ENCODE peak calls at places on chromosomes 7 and 10, in seven cellular contexts. One of them, this sample, is unnamed.

GRCh38 chr10:10791869-10792268 is 225.8 kb upstream of the CELF2 start:
- DNase-seq in dorsolateral prefrontal cortex: no peak
- DNase-seq in A549: no peak
- DNase-seq in mucosa of descending colon: no peak
- DNase-seq in heart right ventricle: no peak
- DNase-seq in GM06990: no peak
- DNase-seq in HCT116: no peak
- DNase-seq in this sample: no peak

GRCh38 chr10:109914966-109915365 is 8.3 kb downstream of the XPNPEP1 start:
- DNase-seq in dorsolateral prefrontal cortex: no peak
- DNase-seq in A549: peak
- DNase-seq in mucosa of descending colon: peak
- DNase-seq in heart right ventricle: no peak
- DNase-seq in GM06990: peak
- DNase-seq in HCT116: peak
- DNase-seq in this sample: no peak

GRCh38 chr10:63376560-63377304 is 89.0 kb downstream of the JMJD1C start:
- DNase-seq in dorsolateral prefrontal cortex: no peak
- DNase-seq in A549: no peak
- DNase-seq in mucosa of descending colon: no peak
- DNase-seq in heart right ventricle: no peak
- DNase-seq in GM06990: peak
- DNase-seq in HCT116: no peak
- DNase-seq in this sample: no peak

GRCh38 chr7:50317221-50317678 is 12.7 kb downstream of the IKZF1 start:
- DNase-seq in dorsolateral prefrontal cortex: no peak
- DNase-seq in A549: no peak
- DNase-seq in mucosa of descending colon: no peak
- DNase-seq in heart right ventricle: no peak
- DNase-seq in GM06990: no peak
- DNase-seq in HCT116: no peak
- DNase-seq in this sample: no peak

GRCh38 chr10:79409038-79410035 is 36.1 kb downstream of the ZCCHC24 start:
- DNase-seq in dorsolateral prefrontal cortex: peak
- DNase-seq in A549: no peak
- DNase-seq in mucosa of descending colon: no peak
- DNase-seq in heart right ventricle: no peak
- DNase-seq in GM06990: no peak
- DNase-seq in HCT116: no peak
- DNase-seq in this sample: no peak

GRCh38 chr7:84237533-84238173 is 43.1 kb upstream of the SEMA3A start:
- DNase-seq in dorsolateral prefrontal cortex: no peak
- DNase-seq in A549: peak
- DNase-seq in mucosa of descending colon: no peak
- DNase-seq in heart right ventricle: no peak
- DNase-seq in GM06990: no peak
- DNase-seq in HCT116: peak
- DNase-seq in this sample: no peak

GRCh38 chr10:79387466-79387973 is 40.3 kb downstream of the PPIF start:
- DNase-seq in dorsolateral prefrontal cortex: no peak
- DNase-seq in A549: no peak
- DNase-seq in mucosa of descending colon: peak
- DNase-seq in heart right ventricle: no peak
- DNase-seq in GM06990: no peak
- DNase-seq in HCT116: no peak
- DNase-seq in this sample: peak

GRCh38 chr10:84026821-84027257 is 112.5 kb upstream of the GHITM start:
- DNase-seq in dorsolateral prefrontal cortex: no peak
- DNase-seq in A549: no peak
- DNase-seq in mucosa of descending colon: peak
- DNase-seq in heart right ventricle: no peak
- DNase-seq in GM06990: no peak
- DNase-seq in HCT116: peak
- DNase-seq in this sample: peak

GRCh38 chr7:13898957-13899670 is 90.4 kb downstream of the ETV1 start:
- DNase-seq in dorsolateral prefrontal cortex: no peak
- DNase-seq in A549: no peak
- DNase-seq in mucosa of descending colon: no peak
- DNase-seq in heart right ventricle: no peak
- DNase-seq in GM06990: no peak
- DNase-seq in HCT116: no peak
- DNase-seq in this sample: no peak

GRCh38 chr7:47198159-47198558 is 383.8 kb downstream of the TNS3 start:
- DNase-seq in dorsolateral prefrontal cortex: no peak
- DNase-seq in A549: no peak
- DNase-seq in mucosa of descending colon: no peak
- DNase-seq in heart right ventricle: no peak
- DNase-seq in GM06990: no peak
- DNase-seq in HCT116: no peak
- DNase-seq in this sample: no peak

GRCh38 chr7:29622335-29623265 is 59.0 kb downstream of the PRR15 start:
- DNase-seq in dorsolateral prefrontal cortex: no peak
- DNase-seq in A549: peak
- DNase-seq in mucosa of descending colon: no peak
- DNase-seq in heart right ventricle: no peak
- DNase-seq in GM06990: no peak
- DNase-seq in HCT116: peak
- DNase-seq in this sample: no peak

GRCh38 chr10:25363638-25364037 is 188.8 kb downstream of the GPR158 start:
- DNase-seq in dorsolateral prefrontal cortex: no peak
- DNase-seq in A549: no peak
- DNase-seq in mucosa of descending colon: no peak
- DNase-seq in heart right ventricle: no peak
- DNase-seq in GM06990: no peak
- DNase-seq in HCT116: no peak
- DNase-seq in this sample: no peak

GRCh38 chr7:97075928-97076327 is 41.6 kb upstream of the SDHAF3 start:
- DNase-seq in dorsolateral prefrontal cortex: no peak
- DNase-seq in A549: no peak
- DNase-seq in mucosa of descending colon: no peak
- DNase-seq in heart right ventricle: no peak
- DNase-seq in GM06990: no peak
- DNase-seq in HCT116: peak
- DNase-seq in this sample: no peak

GRCh38 chr10:73246322-73246782 is 703 bp downstream of the DNAJC9 start:
- DNase-seq in dorsolateral prefrontal cortex: no peak
- DNase-seq in A549: no peak
- DNase-seq in mucosa of descending colon: no peak
- DNase-seq in heart right ventricle: no peak
- DNase-seq in GM06990: no peak
- DNase-seq in HCT116: no peak
- DNase-seq in this sample: no peak

GRCh38 chr7:142511801-142512200 is 237.5 kb upstream of the PRSS1 start:
- DNase-seq in dorsolateral prefrontal cortex: no peak
- DNase-seq in A549: no peak
- DNase-seq in mucosa of descending colon: no peak
- DNase-seq in heart right ventricle: no peak
- DNase-seq in GM06990: no peak
- DNase-seq in HCT116: no peak
- DNase-seq in this sample: no peak
- H3K4me3 ChIP-seq in dorsolateral prefrontal cortex: no peak
- H3K4me3 ChIP-seq in A549: no peak
- H3K4me3 ChIP-seq in mucosa of descending colon: no peak
- H3K4me3 ChIP-seq in heart right ventricle: no peak
- H3K4me3 ChIP-seq in GM06990: no peak
- H3K4me3 ChIP-seq in HCT116: no peak
- H3K4me3 ChIP-seq in this sample: no peak

GRCh38 chr10:2935647-2936386 is 131.5 kb upstream of the PFKP start:
- DNase-seq in dorsolateral prefrontal cortex: no peak
- DNase-seq in A549: no peak
- DNase-seq in mucosa of descending colon: no peak
- DNase-seq in heart right ventricle: no peak
- DNase-seq in GM06990: no peak
- DNase-seq in HCT116: no peak
- DNase-seq in this sample: no peak

GRCh38 chr10:2933519-2933918 is 133.8 kb upstream of the PFKP start:
- DNase-seq in dorsolateral prefrontal cortex: no peak
- DNase-seq in A549: no peak
- DNase-seq in mucosa of descending colon: no peak
- DNase-seq in heart right ventricle: no peak
- DNase-seq in GM06990: no peak
- DNase-seq in HCT116: no peak
- DNase-seq in this sample: no peak

GRCh38 chr10:2938869-2939268 is 128.5 kb upstream of the PFKP start:
- DNase-seq in dorsolateral prefrontal cortex: no peak
- DNase-seq in A549: no peak
- DNase-seq in mucosa of descending colon: no peak
- DNase-seq in heart right ventricle: no peak
- DNase-seq in GM06990: no peak
- DNase-seq in HCT116: no peak
- DNase-seq in this sample: no peak

GRCh38 chr10:2933924-2934323 is 133.4 kb upstream of the PFKP start:
- DNase-seq in dorsolateral prefrontal cortex: no peak
- DNase-seq in A549: no peak
- DNase-seq in mucosa of descending colon: no peak
- DNase-seq in heart right ventricle: no peak
- DNase-seq in GM06990: no peak
- DNase-seq in HCT116: no peak
- DNase-seq in this sample: no peak

GRCh38 chr10:2936816-2937215 is 130.5 kb upstream of the PFKP start:
- DNase-seq in dorsolateral prefrontal cortex: no peak
- DNase-seq in A549: no peak
- DNase-seq in mucosa of descending colon: no peak
- DNase-seq in heart right ventricle: no peak
- DNase-seq in GM06990: no peak
- DNase-seq in HCT116: no peak
- DNase-seq in this sample: no peak
- H3K4me3 ChIP-seq in dorsolateral prefrontal cortex: no peak
- H3K4me3 ChIP-seq in A549: no peak
- H3K4me3 ChIP-seq in mucosa of descending colon: no peak
- H3K4me3 ChIP-seq in heart right ventricle: no peak
- H3K4me3 ChIP-seq in GM06990: no peak
- H3K4me3 ChIP-seq in HCT116: no peak
- H3K4me3 ChIP-seq in this sample: no peak

GRCh38 chr7:63925626-63926460 is 72.8 kb upstream of the ZNF722 start:
- DNase-seq in dorsolateral prefrontal cortex: peak
- DNase-seq in A549: no peak
- DNase-seq in mucosa of descending colon: peak
- DNase-seq in heart right ventricle: peak
- DNase-seq in GM06990: peak
- DNase-seq in HCT116: no peak
- DNase-seq in this sample: no peak

GRCh38 chr7:63931057-63931600 is 67.5 kb upstream of the ZNF722 start:
- DNase-seq in dorsolateral prefrontal cortex: no peak
- DNase-seq in A549: no peak
- DNase-seq in mucosa of descending colon: no peak
- DNase-seq in heart right ventricle: no peak
- DNase-seq in GM06990: no peak
- DNase-seq in HCT116: no peak
- DNase-seq in this sample: no peak

GRCh38 chr7:63925262-63925625 is 73.4 kb upstream of the ZNF722 start:
- DNase-seq in dorsolateral prefrontal cortex: no peak
- DNase-seq in A549: no peak
- DNase-seq in mucosa of descending colon: peak
- DNase-seq in heart right ventricle: peak
- DNase-seq in GM06990: no peak
- DNase-seq in HCT116: no peak
- DNase-seq in this sample: no peak

GRCh38 chr7:63931985-63932577 is 66.6 kb upstream of the ZNF722 start:
- DNase-seq in dorsolateral prefrontal cortex: no peak
- DNase-seq in A549: no peak
- DNase-seq in mucosa of descending colon: no peak
- DNase-seq in heart right ventricle: no peak
- DNase-seq in GM06990: no peak
- DNase-seq in HCT116: no peak
- DNase-seq in this sample: no peak

DNA sequence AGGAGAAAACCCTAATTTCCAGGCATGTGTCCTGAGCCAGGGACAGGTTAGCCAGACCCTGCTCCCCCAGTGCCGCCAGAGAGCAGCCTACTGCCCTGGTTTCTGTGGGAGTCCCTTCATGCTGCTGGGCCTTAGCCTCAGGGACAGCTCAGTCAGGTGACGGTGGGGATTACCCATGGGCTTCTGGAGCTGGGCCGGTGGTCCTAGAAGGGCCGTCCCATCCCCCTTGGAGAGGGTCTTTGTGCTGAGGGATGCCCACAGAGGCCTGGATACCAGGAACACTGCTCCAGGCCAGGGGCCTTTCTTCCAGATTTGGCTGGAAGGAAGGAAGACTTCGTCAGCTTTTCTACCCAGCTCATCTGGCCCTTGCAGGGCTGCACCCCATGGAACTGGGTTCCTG is 71.4 kb upstream of the ZNF722 start:
- DNase-seq in dorsolateral prefrontal cortex: no peak
- DNase-seq in A549: no peak
- DNase-seq in mucosa of descending colon: peak
- DNase-seq in heart right ventricle: no peak
- DNase-seq in GM06990: no peak
- DNase-seq in HCT116: no peak
- DNase-seq in this sample: no peak
- H3K4me3 ChIP-seq in dorsolateral prefrontal cortex: peak
- H3K4me3 ChIP-seq in A549: no peak
- H3K4me3 ChIP-seq in mucosa of descending colon: no peak
- H3K4me3 ChIP-seq in heart right ventricle: peak
- H3K4me3 ChIP-seq in GM06990: no peak
- H3K4me3 ChIP-seq in HCT116: no peak
- H3K4me3 ChIP-seq in this sample: no peak

GRCh38 chr10:19049577-19049976 is 976 bp downstream of the MALRD1 start:
- DNase-seq in dorsolateral prefrontal cortex: no peak
- DNase-seq in A549: no peak
- DNase-seq in mucosa of descending colon: no peak
- DNase-seq in heart right ventricle: no peak
- DNase-seq in GM06990: no peak
- DNase-seq in HCT116: no peak
- DNase-seq in this sample: no peak
- H3K4me3 ChIP-seq in dorsolateral prefrontal cortex: no peak
- H3K4me3 ChIP-seq in A549: no peak
- H3K4me3 ChIP-seq in mucosa of descending colon: no peak
- H3K4me3 ChIP-seq in heart right ventricle: no peak
- H3K4me3 ChIP-seq in GM06990: no peak
- H3K4me3 ChIP-seq in HCT116: no peak
- H3K4me3 ChIP-seq in this sample: no peak

DNA sequence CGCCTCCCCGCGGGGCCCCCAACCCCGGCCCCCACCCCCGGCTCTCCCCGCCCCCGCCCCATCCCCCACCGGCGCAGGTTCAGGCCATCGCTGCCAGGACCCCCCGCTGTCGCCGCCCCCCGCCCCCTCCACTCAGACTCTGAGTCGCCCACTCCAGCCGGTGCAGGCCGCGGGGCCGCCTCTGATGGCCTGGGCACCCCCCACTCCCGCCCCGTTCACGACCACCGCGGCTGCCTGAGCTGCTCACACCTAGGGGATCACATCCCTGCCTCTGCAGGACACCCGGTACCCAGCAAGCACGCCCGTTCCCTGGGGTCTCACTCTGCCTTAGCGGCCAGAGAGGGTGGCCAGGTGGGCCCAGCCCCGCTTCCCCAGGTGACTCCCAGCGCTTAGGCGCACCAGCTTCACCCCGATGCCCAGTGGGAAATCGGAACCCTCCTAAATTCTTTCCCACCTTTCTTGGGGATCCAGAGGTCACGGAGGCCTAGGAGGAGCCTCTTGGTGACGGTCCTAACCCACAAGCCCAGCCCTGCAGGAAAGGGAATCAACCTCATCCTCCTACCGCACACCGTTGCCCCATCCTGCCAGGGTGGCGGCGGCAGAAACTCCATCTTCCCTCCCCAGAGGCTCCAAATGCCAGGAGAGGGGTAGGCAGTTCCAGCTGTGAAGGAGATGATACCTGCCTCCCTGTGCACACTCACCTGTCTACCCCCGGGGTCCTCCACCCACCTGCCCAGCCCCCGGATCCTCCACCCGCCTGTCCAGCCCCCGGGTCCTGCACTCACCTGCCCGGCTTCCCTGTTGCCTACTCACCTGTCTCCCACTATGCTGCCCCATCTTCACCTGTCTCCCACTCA is 13.7 kb upstream of the DNAAF5 start:
- DNase-seq in dorsolateral prefrontal cortex: peak
- DNase-seq in A549: no peak
- DNase-seq in mucosa of descending colon: no peak
- DNase-seq in heart right ventricle: no peak
- DNase-seq in GM06990: no peak
- DNase-seq in HCT116: no peak
- DNase-seq in this sample: peak
- H3K4me3 ChIP-seq in dorsolateral prefrontal cortex: peak
- H3K4me3 ChIP-seq in A549: no peak
- H3K4me3 ChIP-seq in mucosa of descending colon: no peak
- H3K4me3 ChIP-seq in heart right ventricle: peak
- H3K4me3 ChIP-seq in GM06990: no peak
- H3K4me3 ChIP-seq in HCT116: no peak
- H3K4me3 ChIP-seq in this sample: peak

This sample was measured in H7.